ENCODE peak calls at places on chromosomes 16 and 17, in four cellular contexts. I, B, M and Q are unnamed samples.

GRCh38 chr17:19750020-19750572 is 2.0 kb upstream of the ALDH3A1 start:
- DNase-seq in I (no peak), B (no peak), M (no peak), Q (no peak)

GRCh38 chr16:72404299-72404698 is 232.3 kb upstream of the PMFBP1 start:
- DNase-seq in I (no peak), B (peak; percentile 19), M (no peak), Q (no peak)

GRCh38 chr16:50213939-50214519 is 52.3 kb upstream of the ADCY7 start:
- DNase-seq in I (no peak), B (peak; percentile 62), M (no peak), Q (peak; percentile 39)

GRCh38 chr17:61416540-61417363 is 17.1 kb downstream of the TBX2 start:
- DNase-seq in I (peak; percentile 79), B (peak; percentile 84), M (no peak), Q (peak; percentile 53)

GRCh38 chr17:83064021-83064731 is 15.2 kb upstream of the METRNL start:
- DNase-seq in I (no peak), B (no peak), M (no peak), Q (no peak)

GRCh38 chr17:80924111-80924806 is 67.4 kb upstream of the CHMP6 start:
- DNase-seq in I (no peak), B (no peak), M (no peak), Q (no peak)

GRCh38 chr16:69620564-69620963 is 54.8 kb downstream of the NFAT5 start:
- DNase-seq in I (no peak), B (peak; percentile 12), M (no peak), Q (no peak)

GRCh38 chr17:39605492-39606433 is 2.0 kb downstream of the NEUROD2 start:
- DNase-seq in I (no peak), B (peak; percentile 21), M (no peak), Q (no peak)

GRCh38 chr17:29620271-29620670 is 2.4 kb downstream of the CORO6 start:
- DNase-seq in I (no peak), B (peak; percentile 48), M (no peak), Q (no peak)

GRCh38 chr17:82957961-82958491 is 118.2 kb upstream of the ZNF750 start:
- DNase-seq in I (no peak), B (no peak), M (no peak), Q (no peak)

GRCh38 chr17:19264681-19265080 is 27.5 kb downstream of the EPN2 start:
- DNase-seq in I (no peak), B (no peak), M (no peak), Q (no peak)

GRCh38 chr16:31636433-31636832 is 108.7 kb downstream of the AHSP start:
- DNase-seq in I (no peak), B (no peak), M (no peak), Q (no peak)

GRCh38 chr17:80647746-80648145 is 103.1 kb downstream of the RPTOR start:
- DNase-seq in I (peak; percentile 15), B (peak; percentile 97), M (no peak), Q (peak; percentile 84)

GRCh38 chr16:79519448-79519847 is 81.1 kb downstream of the MAF start:
- DNase-seq in I (no peak), B (no peak), M (no peak), Q (no peak)

GRCh38 chr17:17757944-17758343 is 76.7 kb downstream of the RAI1 start:
- DNase-seq in I (no peak), B (no peak), M (no peak), Q (no peak)

GRCh38 chr16:50812876-50813466 is 71.1 kb downstream of the CYLD start:
- DNase-seq in I (no peak), B (no peak), M (no peak), Q (no peak)

GRCh38 chr16:2457946-2458345 is 2.0 kb upstream of the TEDC2 start:
- DNase-seq in I (no peak), B (no peak), M (no peak), Q (no peak)

GRCh38 chr17:34647511-34647910 is 68.1 kb downstream of the TMEM132E start:
- DNase-seq in I (no peak), B (no peak), M (no peak), Q (no peak)

GRCh38 chr17:73991260-73991659 is 212.2 kb upstream of the RPL38 start:
- DNase-seq in I (no peak), B (no peak), M (no peak), Q (no peak)

GRCh38 chr16:9837481-9837880 is 344.7 kb downstream of the GRIN2A start:
- DNase-seq in I (no peak), B (peak; percentile 63), M (no peak), Q (no peak)

GRCh38 chr17:55833311-55833710 is 82.5 kb downstream of the PCTP start:
- DNase-seq in I (no peak), B (peak; percentile 7), M (no peak), Q (no peak)

GRCh38 chr16:50967827-50968612 is 183.1 kb downstream of the SALL1 start:
- DNase-seq in I (no peak), B (no peak), M (no peak), Q (no peak)

GRCh38 chr17:68457539-68458259 is 403 bp upstream of the WIPI1 start:
- DNase-seq in I (peak; percentile 97), B (peak; percentile 97), M (peak; percentile 97), Q (peak; percentile 96)

GRCh38 chr17:41301204-41301790 is 1.4 kb downstream of the KRTAP29-1 start:
- DNase-seq in I (no peak), B (no peak), M (no peak), Q (no peak)

GRCh38 chr17:71899317-71899716 is 221.5 kb upstream of the SOX9 start:
- DNase-seq in I (no peak), B (peak; percentile 64), M (no peak), Q (no peak)

GRCh38 chr17:50021681-50022370 is 26.8 kb upstream of the DLX3 start:
- DNase-seq in I (no peak), B (no peak), M (no peak), Q (no peak)
- TF ChIP-seq CTCF in I (no peak), B (no peak), M (no peak), Q (no peak)

DNA sequence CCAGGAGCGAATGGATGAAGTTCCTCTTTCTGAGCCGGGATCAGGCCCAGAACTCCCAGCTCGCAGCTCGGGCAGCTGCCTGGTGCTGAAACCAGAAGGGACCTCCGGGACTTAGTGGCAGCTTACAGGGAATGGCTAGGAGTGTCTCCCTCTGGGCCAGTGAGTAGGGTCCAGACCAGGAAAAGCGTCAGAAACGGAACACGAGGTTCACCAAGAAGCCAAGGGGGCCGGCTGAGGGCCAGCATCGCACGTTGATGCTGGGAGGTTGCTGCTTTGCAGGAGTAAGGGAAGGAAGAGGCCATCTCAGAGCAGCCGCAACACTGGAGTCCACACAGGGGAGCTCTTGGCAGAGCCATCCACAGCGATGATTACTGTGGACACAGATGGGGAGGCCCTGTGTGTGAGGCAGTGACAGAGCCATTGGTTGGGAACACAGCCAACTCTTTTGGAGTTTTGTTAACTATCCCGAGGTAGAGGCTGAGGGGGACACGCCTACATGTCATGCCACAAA is 74.0 kb upstream of the CREBBP start:
- DNase-seq in I (no peak), B (no peak), M (no peak), Q (no peak)
- TF ChIP-seq CTCF in I (no peak), B (no peak), M (no peak), Q (no peak)

GRCh38 chr16:85187002-85187401 is 74.7 kb upstream of the CIBAR2 start:
- DNase-seq in I (no peak), B (peak; percentile 39), M (no peak), Q (no peak)
- TF ChIP-seq CTCF in I (no peak), B (no peak), M (no peak), Q (no peak)

DNA sequence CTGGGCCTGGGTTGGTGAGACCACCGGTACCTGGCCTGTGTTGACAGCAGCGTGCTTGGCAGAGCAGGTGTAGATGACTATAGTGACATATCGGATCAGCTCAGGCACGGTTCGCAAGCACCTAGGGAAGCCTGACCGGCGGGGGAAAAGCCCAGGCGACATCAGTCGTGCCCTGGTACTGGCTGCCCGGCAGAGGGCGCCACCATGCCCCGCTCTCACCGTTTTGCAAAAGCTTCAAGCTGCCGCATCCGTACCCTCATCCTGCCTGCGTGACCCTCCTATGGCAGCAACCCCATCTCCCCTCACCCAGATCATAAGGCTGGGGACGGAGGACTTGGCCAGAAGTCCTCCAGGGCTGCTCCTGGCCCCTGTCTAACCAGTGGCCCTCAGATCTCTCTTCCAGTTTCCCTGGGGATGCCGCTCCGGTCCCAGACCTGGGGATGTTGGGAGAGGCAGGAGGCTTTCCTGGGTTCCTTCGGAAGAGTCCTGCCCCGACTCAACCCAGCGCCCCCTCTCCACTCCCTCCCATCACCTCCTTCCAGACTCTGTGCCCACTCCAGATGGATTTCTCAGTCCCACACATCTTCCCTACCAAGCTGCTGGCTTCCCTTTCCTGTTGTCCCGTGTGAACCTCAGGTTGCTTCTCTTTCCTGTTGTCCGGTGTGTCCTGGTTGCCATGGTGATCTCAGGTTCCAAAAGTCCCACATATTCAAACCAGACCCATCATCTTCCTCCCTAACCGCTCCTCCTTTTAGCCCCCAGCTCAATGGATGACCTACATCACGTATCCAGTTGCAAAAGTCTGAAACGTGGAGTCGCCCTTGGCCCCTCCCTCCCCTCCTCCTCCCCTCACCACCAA is 13.7 kb downstream of the ALOX12B start:
- DNase-seq in I (no peak), B (peak; percentile 57), M (peak; percentile 74), Q (no peak)
- TF ChIP-seq CTCF in I (peak; percentile 89), B (peak; percentile 85), M (peak; percentile 89), Q (peak; percentile 84)

GRCh38 chr17:13646411-13646810 is 44.7 kb upstream of the HS3ST3A1 start:
- DNase-seq in I (no peak), B (peak; percentile 30), M (no peak), Q (no peak)

GRCh38 chr17:13646969-13647368 is 45.2 kb upstream of the HS3ST3A1 start:
- DNase-seq in I (no peak), B (no peak), M (no peak), Q (no peak)

GRCh38 chr17:13647551-13647950 is 45.8 kb upstream of the HS3ST3A1 start:
- DNase-seq in I (peak; percentile 12), B (peak; percentile 60), M (no peak), Q (no peak)

DNA sequence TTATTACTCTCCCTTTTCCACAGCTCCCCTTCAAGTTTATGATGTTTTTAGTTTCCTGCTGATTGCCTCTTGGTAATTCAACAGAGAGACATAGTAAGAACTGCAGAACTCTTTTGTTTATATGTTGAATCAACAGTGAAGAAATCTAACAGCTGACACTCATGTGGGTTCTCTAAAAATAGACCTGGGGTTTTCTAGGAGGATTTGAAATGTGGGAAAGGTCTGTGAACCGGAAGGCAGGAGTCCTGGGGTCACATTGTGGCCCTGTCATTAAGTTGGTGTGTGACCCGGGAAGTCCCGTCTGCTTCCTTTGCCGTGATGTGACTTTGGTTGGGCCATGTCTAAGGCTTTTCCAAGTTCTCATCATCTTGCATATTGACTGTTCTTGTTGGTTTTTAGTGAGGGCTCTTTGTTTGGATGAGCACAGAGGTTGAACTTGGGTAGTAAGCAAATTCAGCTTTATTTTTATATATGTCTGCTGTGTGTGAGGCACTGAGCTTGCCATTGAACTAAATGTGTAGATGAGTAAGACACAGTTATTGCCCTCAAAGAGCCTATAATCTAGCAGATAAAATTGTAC is 48.5 kb upstream of the HS3ST3A1 start:
- DNase-seq in I (no peak), B (no peak), M (no peak), Q (no peak)
- TF ChIP-seq CTCF in I (no peak), B (no peak), M (no peak), Q (no peak)

DNA sequence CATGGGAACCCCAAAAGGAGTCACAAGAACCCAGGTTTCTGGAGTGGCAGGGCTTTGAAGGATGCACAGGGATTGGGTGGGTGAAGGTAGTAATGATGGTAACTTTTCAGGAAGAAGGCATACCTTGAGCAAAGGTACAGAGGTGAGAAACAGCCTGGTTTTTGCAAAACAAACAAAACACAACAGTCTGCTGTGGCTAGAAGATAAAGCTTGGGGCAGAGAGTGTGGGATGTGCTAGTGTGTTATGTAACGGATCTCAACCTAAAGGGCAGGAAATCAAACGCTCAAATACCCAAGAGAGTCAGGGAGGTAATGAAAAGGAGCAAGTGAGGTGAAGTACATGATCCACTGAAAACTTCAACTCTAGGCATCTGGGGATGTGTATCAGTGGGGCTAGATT is 4.6 kb downstream of the PTGES3L start:
- DNase-seq in I (no peak), B (no peak), M (no peak), Q (no peak)
- TF ChIP-seq CTCF in I (no peak), B (no peak), M (no peak), Q (no peak)